ENCODE peak calls at places on chromosomes 5 and 9, in eight cellular contexts. V, Y, U, D, A, R, L and W are unnamed samples. For H3K36me3, the result is how much of the 10 kb centered on the place peaks cover.

GRCh38 chr5:40688127-40688756 is 8.5 kb downstream of the PTGER4 start:
- DNase-seq in D (peak), R (peak), L (no peak), V (peak), U (peak), A (peak), Y (peak), W (peak)

GRCh38 chr9:80352967-80353366 is 781.2 kb downstream of the TLE4 start:
- DNase-seq in A (no peak), U (no peak), L (no peak), R (no peak), V (no peak), Y (no peak), D (no peak), W (no peak)

GRCh38 chr9:134413112-134413715 is 87.0 kb downstream of the RXRA start:
- DNase-seq in R (no peak), A (no peak), L (no peak), D (no peak), U (no peak), Y (no peak), V (no peak), W (no peak)

GRCh38 chr5:153135416-153135815 is 355.1 kb upstream of the GRIA1 start:
- DNase-seq in V (no peak), U (no peak), Y (no peak), A (no peak), D (no peak), R (no peak), L (no peak), W (no peak)

GRCh38 chr5:131745594-131746175 is 51.1 kb downstream of the FNIP1 start:
- DNase-seq in R (no peak), Y (no peak), L (no peak), A (no peak), V (no peak), D (no peak), U (no peak), W (no peak)

GRCh38 chr9:128863647-128864046 is 18.1 kb downstream of the KYAT1 start:
- DNase-seq in R (peak), Y (peak), L (peak), V (peak), A (peak), D (peak), U (peak), W (no peak)

GRCh38 chr5:111320953-111321352 is 96.8 kb downstream of the CAMK4 start:
- DNase-seq in U (no peak), D (no peak), L (no peak), R (no peak), V (no peak), A (no peak), Y (no peak), W (no peak)

GRCh38 chr5:154573011-154573410 is 95.0 kb upstream of the HAND1 start:
- DNase-seq in U (no peak), A (no peak), R (no peak), Y (no peak), V (no peak), L (no peak), D (no peak), W (no peak)

GRCh38 chr5:32023816-32024215 is 150.3 kb downstream of the GOLPH3 start:
- DNase-seq in R (no peak), Y (no peak), L (no peak), A (no peak), V (no peak), D (no peak), U (no peak), W (no peak)

GRCh38 chr5:149756354-149756753 is 26.2 kb downstream of the PPARGC1B start:
- DNase-seq in V (no peak), A (no peak), L (no peak), R (no peak), D (no peak), U (no peak), Y (no peak), W (no peak)

GRCh38 chr5:34526682-34527305 is 129.3 kb upstream of the RAI14 start:
- DNase-seq in L (no peak), V (peak), U (no peak), D (no peak), R (peak), Y (no peak), A (no peak), W (no peak)

DNA sequence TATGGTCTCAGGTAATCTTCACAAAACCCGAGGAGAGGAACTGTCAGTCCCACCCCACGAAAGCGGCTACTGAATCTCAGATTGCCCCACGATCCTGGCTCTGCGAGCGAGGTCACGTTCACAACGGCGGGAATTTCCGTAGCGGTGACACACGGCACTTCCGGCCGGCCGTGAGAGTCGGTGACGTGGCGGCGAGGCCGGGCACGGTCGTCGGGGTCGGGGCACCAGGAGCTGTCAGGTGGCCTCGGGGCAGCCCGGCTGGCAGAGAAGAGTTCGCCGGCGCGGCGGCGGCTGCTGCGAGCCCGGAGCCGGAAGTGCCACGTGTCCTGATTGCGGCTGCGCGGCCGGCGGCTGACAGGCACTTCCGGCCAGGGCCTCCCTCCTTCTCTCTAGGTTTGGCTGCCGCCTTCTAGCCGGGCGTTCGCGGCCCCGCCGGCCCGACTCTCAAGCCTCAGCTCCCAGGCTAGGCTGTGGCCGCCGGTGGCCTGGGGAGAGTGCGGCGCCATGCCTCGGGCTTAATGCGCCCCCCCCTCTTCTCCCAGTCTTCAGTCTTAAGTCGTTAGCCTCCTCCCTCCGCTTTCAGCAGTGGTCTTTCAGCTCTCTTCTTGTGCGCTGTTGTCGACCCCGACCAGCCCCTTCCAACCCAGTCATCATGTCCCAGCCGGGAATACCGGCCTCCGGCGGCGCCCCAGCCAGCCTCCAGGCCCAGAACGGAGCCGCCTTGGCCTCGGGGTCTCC is at the start of gene SEC24A:
- DNase-seq in D (peak), L (peak), U (no peak), V (peak), Y (peak), A (peak), R (peak), W (no peak)
- TF ChIP-seq EZH2 in D (no peak), L (no peak), U (no peak), V (no peak), Y (no peak), A (no peak), R (no peak), W (no peak)

GRCh38 chr9:93112116-93112863 is 16.3 kb downstream of the CARD19 start:
- DNase-seq in R (no peak), U (no peak), V (no peak), L (no peak), A (no peak), D (peak), Y (no peak), W (no peak)
- TF ChIP-seq POLR2AphosphoS5 in R (no peak), U (no peak), V (no peak), L (no peak), A (no peak), D (peak), Y (no peak), W (no peak)

GRCh38 chr9:33117306-33117705 is 40.8 kb upstream of the SMU1 start:
- DNase-seq in V (no peak), Y (no peak), R (no peak), U (no peak), A (no peak), L (no peak), D (no peak), W (peak)
- H3K36me3 ChIP-seq in V (under half), Y (under half), R (under half), U (under half), A (under half), L (under half), D (under half), W (under half)

GRCh38 chr9:130663258-130664171 is 879 bp upstream of the PRDM12 start:
- DNase-seq in R (no peak), D (no peak), A (no peak), U (no peak), V (no peak), Y (peak), L (no peak), W (no peak)

GRCh38 chr9:130661461-130662098 is 2.8 kb upstream of the PRDM12 start:
- DNase-seq in D (no peak), U (no peak), A (no peak), L (no peak), R (no peak), Y (peak), V (no peak), W (no peak)

GRCh38 chr9:130664191-130665028 is at the start of gene PRDM12:
- DNase-seq in L (no peak), R (no peak), Y (peak), V (no peak), U (no peak), A (no peak), D (no peak), W (no peak)

GRCh38 chr9:130662099-130662926 is 2.1 kb upstream of the PRDM12 start:
- DNase-seq in U (no peak), D (no peak), A (no peak), R (no peak), V (no peak), L (no peak), Y (peak), W (no peak)

DNA sequence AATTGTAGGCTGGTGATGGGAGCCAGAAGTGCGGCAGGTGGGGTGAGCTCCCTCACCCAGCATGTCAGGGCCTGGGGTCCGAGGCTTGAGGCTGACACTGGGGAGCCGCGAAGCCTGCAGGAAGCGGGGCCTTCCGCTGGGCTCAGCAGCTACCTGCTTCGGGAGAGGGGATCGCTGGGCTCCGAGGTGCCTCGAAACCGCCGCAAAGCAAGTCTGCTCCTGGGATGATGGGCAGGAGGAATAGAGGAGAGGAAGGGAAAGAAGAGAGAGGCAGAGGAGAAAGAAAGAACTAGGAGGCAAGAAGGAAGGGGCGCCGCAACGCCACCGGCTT is 1.5 kb upstream of the PRDM12 start:
- DNase-seq in V (no peak), Y (peak), L (no peak), D (no peak), U (no peak), R (no peak), A (no peak), W (no peak)
- TF ChIP-seq EZH2 in V (no peak), Y (peak), L (no peak), D (no peak), U (no peak), R (peak), A (no peak), W (no peak)

DNA sequence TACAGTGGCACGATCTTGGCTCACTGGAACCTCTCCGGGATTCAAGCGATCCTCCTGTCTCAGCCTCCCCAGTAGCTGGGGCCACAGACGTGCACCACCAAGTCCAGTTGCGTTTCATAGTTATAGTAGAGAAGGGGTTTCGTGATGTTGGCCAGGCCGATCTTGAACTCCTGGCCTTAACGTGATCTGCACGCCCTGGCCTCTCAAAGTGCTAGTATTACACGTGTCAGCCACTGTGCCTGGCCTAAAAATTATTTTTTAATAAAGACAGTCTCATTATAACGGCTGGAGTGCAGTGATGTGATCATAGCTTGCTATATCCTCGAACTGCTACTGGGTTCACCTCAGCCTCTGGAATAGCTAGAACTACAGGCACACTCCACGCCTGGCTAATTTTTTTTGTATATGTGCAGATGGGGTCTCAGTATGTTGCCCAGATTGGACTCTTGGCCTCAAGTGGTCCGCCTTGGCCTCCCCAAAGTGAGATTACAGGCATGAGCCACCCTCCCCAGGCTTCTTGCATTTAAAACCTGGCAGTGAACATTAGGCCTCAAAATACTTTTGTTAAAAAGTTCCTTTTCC is 4.4 kb downstream of the NPM1 start:
- DNase-seq in U (no peak), A (no peak), R (no peak), L (no peak), Y (no peak), D (no peak), V (no peak), W (no peak)
- TF ChIP-seq POLR2AphosphoS5 in U (peak), A (no peak), R (no peak), L (peak), Y (no peak), D (peak), V (no peak), W (no peak)